ENCODE peak calls at places on chromosomes 12 and 14, in six cellular contexts. I is IMR-90, N is neuronal stem cell, H is trophoblast cell, D is mesenchymal stem cell, A is H1. Z is an unnamed sample.

GRCh38 chr14:75461755-75462349 is 34.0 kb downstream of the JDP2 start:
- DNase-seq in I (no peak), H (no peak), A (no peak), D (no peak), N (no peak), Z (no peak)

GRCh38 chr12:48923117-48923516 is 2.2 kb downstream of the FKBP11 start:
- DNase-seq in H (no peak), N (no peak), D (no peak), I (no peak), A (no peak), Z (no peak)

GRCh38 chr12:130832561-130833209 is 6.4 kb downstream of the STX2 start:
- DNase-seq in D (peak), A (no peak), H (no peak), I (peak), N (no peak), Z (peak)

GRCh38 chr12:50597200-50598195 is 92.7 kb downstream of the DIP2B start:
- DNase-seq in D (peak), I (peak), A (no peak), H (peak), N (no peak), Z (no peak)

GRCh38 chr12:101634724-101635123 is 40.0 kb downstream of the MYBPC1 start:
- DNase-seq in N (no peak), A (no peak), D (no peak), I (no peak), H (no peak), Z (no peak)

GRCh38 chr12:15690320-15690719 is 98.9 kb downstream of the EPS8 start:
- DNase-seq in A (no peak), D (no peak), N (no peak), H (no peak), I (no peak), Z (no peak)

GRCh38 chr14:20682127-20682434 is 2.3 kb upstream of the RNASE4 start:
- DNase-seq in D (no peak), H (no peak), A (no peak), N (no peak), I (no peak), Z (no peak)

GRCh38 chr14:100726467-100726811 is 253 bp upstream of the DLK1 start:
- DNase-seq in D (no peak), A (no peak), N (no peak), I (no peak), H (no peak), Z (no peak)

GRCh38 chr14:104175041-104175440 is 36.7 kb downstream of the KIF26A start:
- DNase-seq in H (no peak), D (no peak), N (no peak), A (no peak), I (no peak), Z (no peak)

GRCh38 chr14:104172349-104172748 is 34.0 kb downstream of the KIF26A start:
- DNase-seq in A (no peak), D (no peak), N (no peak), H (no peak), I (no peak), Z (no peak)

GRCh38 chr14:104172880-104173279 is 34.5 kb downstream of the KIF26A start:
- DNase-seq in H (no peak), N (no peak), D (no peak), I (no peak), A (no peak), Z (no peak)

GRCh38 chr14:104175811-104176210 is 37.4 kb downstream of the KIF26A start:
- DNase-seq in D (no peak), I (no peak), A (no peak), H (no peak), N (no peak), Z (no peak)

DNA sequence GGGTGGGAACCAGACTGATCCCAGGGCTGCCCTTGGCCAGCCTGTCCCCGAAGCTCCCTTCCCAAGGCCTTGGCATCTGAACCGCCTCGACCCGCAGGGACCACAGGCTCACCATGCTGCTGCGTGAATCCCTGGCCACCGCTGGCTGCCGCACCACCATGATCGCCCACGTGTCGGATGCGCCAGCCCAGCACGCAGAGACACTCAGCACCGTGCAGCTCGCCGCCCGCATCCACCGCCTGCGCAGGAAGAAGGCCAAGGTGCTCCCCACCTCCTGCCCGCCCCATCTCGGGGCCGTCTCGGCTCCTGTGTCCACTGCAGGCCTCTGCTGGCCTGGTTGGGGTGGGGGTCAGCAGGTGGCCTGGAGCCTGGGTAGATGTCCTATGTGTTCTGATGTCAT is 35.7 kb downstream of the KIF26A start:
- DNase-seq in H (no peak), N (no peak), A (no peak), D (no peak), I (no peak), Z (no peak)
- H3K14ac ChIP-seq in H (no peak), N (peak), A (no peak), D (peak), I (no peak), Z (no peak)

DNA sequence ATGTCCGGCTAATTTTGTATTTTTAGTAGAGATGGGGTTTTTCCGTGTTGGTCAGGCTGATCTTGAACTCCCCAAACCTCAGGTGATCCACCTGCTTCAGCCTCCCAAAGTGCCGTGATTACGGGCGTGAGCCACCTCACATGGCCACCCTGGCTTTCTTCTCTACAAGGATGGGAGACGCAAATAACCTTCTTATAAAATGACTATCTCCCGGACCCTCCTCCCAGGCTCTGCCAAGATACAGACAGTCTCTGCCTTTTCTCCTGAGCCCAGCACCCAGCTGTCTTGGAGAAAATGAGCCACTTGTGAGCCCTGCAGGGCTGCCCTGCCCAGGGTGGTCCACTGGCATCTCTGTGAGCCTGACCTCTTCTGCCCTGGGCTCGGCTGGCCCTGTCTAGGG is 34.7 kb upstream of the RBM19 start:
- DNase-seq in I (no peak), A (no peak), D (no peak), N (no peak), H (no peak), Z (no peak)
- H3K14ac ChIP-seq in I (no peak), A (no peak), D (no peak), N (no peak), H (no peak), Z (peak)

GRCh38 chr12:45655753-45656152 is 73.8 kb upstream of the ARID2 start:
- DNase-seq in I (no peak), H (no peak), A (no peak), D (no peak), N (no peak), Z (no peak)
- H3K14ac ChIP-seq in I (no peak), H (no peak), A (no peak), D (no peak), N (no peak), Z (no peak)

GRCh38 chr12:79098530-79098929 is 234.0 kb downstream of the SYT1 start:
- DNase-seq in A (no peak), H (no peak), D (no peak), N (no peak), I (no peak), Z (no peak)
- H3K14ac ChIP-seq in A (no peak), H (no peak), D (no peak), N (no peak), I (no peak), Z (no peak)

GRCh38 chr12:99004799-99005474 is 359.8 kb downstream of the APAF1 start:
- DNase-seq in H (no peak), A (no peak), I (no peak), N (no peak), D (no peak), Z (no peak)
- H3K14ac ChIP-seq in H (no peak), A (no peak), I (no peak), N (no peak), D (no peak), Z (no peak)

GRCh38 chr14:39173198-39173597 is 1.9 kb upstream of the PNN start:
- DNase-seq in A (no peak), N (no peak), H (no peak), D (no peak), I (no peak), Z (no peak)

GRCh38 chr14:39174560-39175444 is at the start of gene PNN:
- DNase-seq in H (peak), A (peak), D (peak), N (peak), I (peak), Z (peak)

GRCh38 chr14:39177168-39177545 is 2.1 kb downstream of the PNN start:
- DNase-seq in I (no peak), D (no peak), N (no peak), H (no peak), A (no peak), Z (no peak)

GRCh38 chr14:39176263-39177167 is 1.5 kb downstream of the PNN start:
- DNase-seq in A (no peak), D (no peak), I (no peak), H (no peak), N (no peak), Z (no peak)

GRCh38 chr14:39175445-39176262 is 600 bp downstream of the PNN start:
- DNase-seq in I (peak), H (peak), A (no peak), D (no peak), N (no peak), Z (peak)
- H3K14ac ChIP-seq in I (peak), H (peak), A (no peak), D (peak), N (peak), Z (peak)

Z was measured in H9.